ENCODE peak calls at places on chromosome 18, in nine cellular contexts. E is B cell; H is neuronal stem cell; D is GM12891; W is ACHN; M is effector memory CD8-positive, alpha-beta T cell; P is endothelial cell; R is RWPE2; L is activated CD4-positive, alpha-beta T cell treated with anti-CD3 and anti-CD28 coated beads for 24 hours. S is an unnamed sample.

GRCh38 chr18:50429207-50429948 is 54.5 kb downstream of the SKA1 start:
- DNase-seq in E (no peak), H (no peak), D (no peak), W (peak; percentile 29), M (no peak), P (peak; percentile 26), R (no peak), L (no peak), S (peak; percentile 57)

GRCh38 chr18:57816208-57816999 is 13.3 kb upstream of the ATP8B1 start:
- DNase-seq in E (no peak), H (no peak), D (no peak), W (no peak), M (no peak), P (no peak), R (no peak), L (no peak), S (no peak)

GRCh38 chr18:27595121-27595848 is 410.2 kb upstream of the CHST9 start:
- DNase-seq in E (no peak), H (no peak), D (no peak), W (no peak), M (no peak), P (no peak), R (no peak), L (no peak), S (peak; percentile 38)

GRCh38 chr18:56407631-56408030 is 230.8 kb downstream of the TXNL1 start:
- DNase-seq in E (no peak), H (no peak), D (no peak), W (no peak), M (no peak), P (no peak), R (no peak), L (no peak), S (no peak)

GRCh38 chr18:50190236-50190635 is 4.7 kb downstream of the MYO5B start:
- DNase-seq in E (no peak), H (no peak), D (no peak), W (no peak), M (no peak), P (no peak), R (no peak), L (no peak), S (peak; percentile 49)

GRCh38 chr18:53567935-53568574 is 656.4 kb downstream of the MBD2 start:
- DNase-seq in E (peak; percentile 24), H (peak; percentile 26), D (peak; percentile 3), W (peak; percentile 20), M (no peak), P (peak; percentile 18), R (no peak), L (no peak), S (peak; percentile 33)

GRCh38 chr18:24118750-24119577 is 19.9 kb upstream of the CABYR start:
- DNase-seq in E (peak; percentile 47), H (peak; percentile 69), D (no peak), W (peak; percentile 72), M (peak; percentile 74), P (peak; percentile 68), R (no peak), L (peak; percentile 70), S (peak; percentile 81)

GRCh38 chr18:845152-845819 is 33.2 kb upstream of the YES1 start:
- DNase-seq in E (no peak), H (no peak), D (no peak), W (no peak), M (no peak), P (no peak), R (no peak), L (no peak), S (peak; percentile 18)

GRCh38 chr18:48889115-48889941 is 61.4 kb downstream of the SMAD7 start:
- DNase-seq in E (no peak), H (peak; percentile 14), D (no peak), W (no peak), M (no peak), P (no peak), R (no peak), L (no peak), S (peak; percentile 17)

GRCh38 chr18:59994357-59994756 is 94.6 kb downstream of the PMAIP1 start:
- DNase-seq in E (no peak), H (no peak), D (no peak), W (no peak), M (no peak), P (no peak), R (no peak), L (no peak), S (no peak)

GRCh38 chr18:49590608-49591007 is 28.8 kb downstream of the LIPG start:
- DNase-seq in E (no peak), H (no peak), D (no peak), W (no peak), M (no peak), P (no peak), R (no peak), L (no peak), S (peak; percentile 49)

GRCh38 chr18:5842653-5843052 is 52.7 kb downstream of the TMEM200C start:
- DNase-seq in E (no peak), H (no peak), D (no peak), W (no peak), M (no peak), P (no peak), R (no peak), L (no peak), S (no peak)

GRCh38 chr18:35376742-35377695 is at the start of gene ZNF396:
- DNase-seq in E (peak; percentile 83), H (peak; percentile 45), D (peak; percentile 73), W (peak; percentile 45), M (peak; percentile 50), P (peak; percentile 77), R (no peak), L (peak; percentile 50), S (peak; percentile 77)

GRCh38 chr18:49920731-49921130 is 107.4 kb upstream of the ACAA2 start:
- DNase-seq in E (no peak), H (peak; percentile 17), D (no peak), W (peak; percentile 16), M (no peak), P (no peak), R (no peak), L (no peak), S (no peak)

GRCh38 chr18:28711096-28711495 is 534.2 kb upstream of the CDH2 start:
- DNase-seq in E (no peak), H (no peak), D (no peak), W (no peak), M (no peak), P (no peak), R (no peak), L (no peak), S (no peak)

GRCh38 chr18:62338446-62339105 is 13.5 kb downstream of the TNFRSF11A start:
- DNase-seq in E (no peak), H (no peak), D (no peak), W (no peak), M (no peak), P (no peak), R (no peak), L (no peak), S (no peak)

S was measured in myocyte.